ENCODE peak calls at places on chromosome 18, in nine cellular contexts. R is GM23248; V is CD8-positive, alpha-beta memory T cell; W is right atrium auricular region; A is OCI-LY7; M is right lobe of liver; Q is cardiac muscle cell; D is upper lobe of right lung; E is fibroblast of lung. T is an unnamed sample. For H3K4me1, the result is how much of the 10 kb centered on the place peaks cover.

GRCh38 chr18:11751305-11752115 is 62.4 kb downstream of the GNAL start:
- DNase-seq in R (peak), V (no peak), W (no peak), A (no peak), M (no peak), Q (no peak), D (no peak), E (no peak), T (no peak)

GRCh38 chr18:47226660-47227059 is 24.8 kb downstream of the SKOR2 start:
- DNase-seq in R (no peak), V (no peak), W (no peak), A (no peak), M (no peak), Q (no peak), D (no peak), E (no peak), T (no peak)

GRCh38 chr18:58349650-58350049 is 279.2 kb downstream of the ALPK2 start:
- DNase-seq in R (no peak), V (no peak), W (no peak), A (no peak), M (no peak), Q (no peak), D (no peak), E (no peak), T (no peak)

GRCh38 chr18:51391215-51391614 is 193.7 kb upstream of the MEX3C start:
- DNase-seq in R (no peak), V (no peak), W (no peak), A (no peak), M (no peak), Q (no peak), D (no peak), E (no peak), T (no peak)

GRCh38 chr18:11019295-11019694 is 130.1 kb downstream of the PIEZO2 start:
- DNase-seq in R (no peak), V (no peak), W (no peak), A (no peak), M (no peak), Q (no peak), D (no peak), E (no peak), T (no peak)

GRCh38 chr18:62759704-62760402 is 44.5 kb downstream of the PHLPP1 start:
- DNase-seq in R (peak), V (no peak), W (no peak), A (no peak), M (no peak), Q (peak), D (no peak), E (peak), T (no peak)

GRCh38 chr18:60549338-60549960 is 176.9 kb upstream of the MC4R start:
- DNase-seq in R (peak), V (no peak), W (no peak), A (peak), M (no peak), Q (peak), D (no peak), E (peak), T (no peak)

GRCh38 chr18:39521164-39521563 is 1955.6 kb upstream of the CELF4 start:
- DNase-seq in R (no peak), V (no peak), W (no peak), A (no peak), M (no peak), Q (no peak), D (no peak), E (no peak), T (no peak)

GRCh38 chr18:74819433-74820059 is 221.9 kb downstream of the ZNF407 start:
- DNase-seq in R (no peak), V (no peak), W (no peak), A (peak), M (no peak), Q (no peak), D (no peak), E (no peak), T (no peak)

GRCh38 chr18:3012306-3012919 is 531 bp downstream of the LPIN2 start:
- DNase-seq in R (peak), V (peak), W (no peak), A (peak), M (peak), Q (peak), D (peak), E (peak), T (peak)

GRCh38 chr18:79631761-79632446 is 47.7 kb upstream of the CTDP1 start:
- DNase-seq in R (no peak), V (no peak), W (peak), A (no peak), M (no peak), Q (no peak), D (no peak), E (no peak), T (no peak)

GRCh38 chr18:11553098-11553940 is 56.1 kb upstream of the SLC35G4 start:
- DNase-seq in R (peak), V (no peak), W (no peak), A (peak), M (no peak), Q (peak), D (no peak), E (peak), T (no peak)

GRCh38 chr18:58361212-58361611 is 267.7 kb downstream of the ALPK2 start:
- DNase-seq in R (no peak), V (no peak), W (no peak), A (no peak), M (no peak), Q (peak), D (no peak), E (peak), T (no peak)

GRCh38 chr18:7873316-7873715 is 306.2 kb downstream of the PTPRM start:
- DNase-seq in R (no peak), V (no peak), W (no peak), A (no peak), M (no peak), Q (no peak), D (no peak), E (no peak), T (no peak)

GRCh38 chr18:28529644-28530043 is 352.7 kb upstream of the CDH2 start:
- DNase-seq in R (no peak), V (no peak), W (no peak), A (no peak), M (no peak), Q (no peak), D (no peak), E (no peak), T (no peak)

GRCh38 chr18:77203071-77203470 is 46.6 kb upstream of the GALR1 start:
- DNase-seq in R (peak), V (no peak), W (no peak), A (no peak), M (no peak), Q (peak), D (no peak), E (no peak), T (no peak)

GRCh38 chr18:75210274-75211001 is at the start of gene TSHZ1:
- DNase-seq in R (peak), V (peak), W (no peak), A (peak), M (no peak), Q (peak), D (no peak), E (peak), T (no peak)

GRCh38 chr18:46167971-46168370 is 63.8 kb downstream of the HAUS1 start:
- DNase-seq in R (no peak), V (no peak), W (no peak), A (peak), M (no peak), Q (no peak), D (peak), E (no peak), T (no peak)

GRCh38 chr18:58955738-58956137 is 91.1 kb downstream of the ZNF532 start:
- DNase-seq in R (peak), V (no peak), W (no peak), A (no peak), M (no peak), Q (peak), D (no peak), E (peak), T (no peak)

GRCh38 chr18:76402026-76402990 is 92.7 kb downstream of the ZNF516 start:
- DNase-seq in R (no peak), V (no peak), W (no peak), A (no peak), M (no peak), Q (no peak), D (no peak), E (no peak), T (no peak)

GRCh38 chr18:37393945-37394609 is 171.5 kb downstream of the CELF4 start:
- DNase-seq in R (peak), V (no peak), W (peak), A (no peak), M (peak), Q (peak), D (peak), E (peak), T (peak)

GRCh38 chr18:75504469-75504868 is 77.0 kb upstream of the SMIM21 start:
- DNase-seq in R (no peak), V (no peak), W (no peak), A (no peak), M (no peak), Q (no peak), D (no peak), E (no peak), T (no peak)

GRCh38 chr18:46542545-46542944 is 114.5 kb downstream of the LOXHD1 start:
- DNase-seq in R (peak), V (no peak), W (no peak), A (no peak), M (no peak), Q (peak), D (no peak), E (no peak), T (no peak)

GRCh38 chr18:59419386-59419785 is 60.3 kb upstream of the LMAN1 start:
- DNase-seq in R (peak), V (no peak), W (no peak), A (no peak), M (no peak), Q (peak), D (no peak), E (peak), T (no peak)

GRCh38 chr18:73842795-73843394 is 304.7 kb downstream of the FBXO15 start:
- DNase-seq in R (peak), V (peak), W (no peak), A (peak), M (peak), Q (peak), D (no peak), E (peak), T (peak)

GRCh38 chr18:22170421-22171262 is 1.3 kb downstream of the GATA6 start:
- DNase-seq in R (peak), V (no peak), W (no peak), A (no peak), M (peak), Q (peak), D (peak), E (peak), T (peak)

GRCh38 chr18:31499157-31499524 is 1.2 kb downstream of the DSG2 start:
- DNase-seq in R (no peak), V (no peak), W (no peak), A (no peak), M (no peak), Q (peak), D (no peak), E (no peak), T (no peak)

GRCh38 chr18:13808294-13809024 is 15.5 kb upstream of the MC5R start:
- DNase-seq in R (no peak), V (no peak), W (peak), A (no peak), M (no peak), Q (no peak), D (no peak), E (no peak), T (no peak)

GRCh38 chr18:13548944-13549878 is 177.1 kb downstream of the FAM210A start:
- DNase-seq in R (no peak), V (no peak), W (peak), A (peak), M (no peak), Q (no peak), D (no peak), E (no peak), T (no peak)

GRCh38 chr18:59662008-59662701 is 35.1 kb downstream of the CCBE1 start:
- DNase-seq in R (peak), V (no peak), W (no peak), A (no peak), M (no peak), Q (peak), D (no peak), E (peak), T (no peak)

GRCh38 chr18:24588440-24588839 is 128.0 kb downstream of the HRH4 start:
- DNase-seq in R (no peak), V (no peak), W (no peak), A (no peak), M (no peak), Q (no peak), D (no peak), E (no peak), T (no peak)

GRCh38 chr18:79380816-79381806 is 14.6 kb upstream of the NFATC1 start:
- DNase-seq in R (peak), V (peak), W (peak), A (peak), M (peak), Q (peak), D (peak), E (peak), T (peak)

GRCh38 chr18:3511980-3512379 is 62.0 kb downstream of the TGIF1 start:
- DNase-seq in R (peak), V (no peak), W (no peak), A (no peak), M (no peak), Q (peak), D (no peak), E (peak), T (no peak)

GRCh38 chr18:63540131-63540530 is 2.0 kb upstream of the SERPINB12 start:
- DNase-seq in R (peak), V (no peak), W (no peak), A (no peak), M (no peak), Q (peak), D (no peak), E (no peak), T (no peak)

DNA sequence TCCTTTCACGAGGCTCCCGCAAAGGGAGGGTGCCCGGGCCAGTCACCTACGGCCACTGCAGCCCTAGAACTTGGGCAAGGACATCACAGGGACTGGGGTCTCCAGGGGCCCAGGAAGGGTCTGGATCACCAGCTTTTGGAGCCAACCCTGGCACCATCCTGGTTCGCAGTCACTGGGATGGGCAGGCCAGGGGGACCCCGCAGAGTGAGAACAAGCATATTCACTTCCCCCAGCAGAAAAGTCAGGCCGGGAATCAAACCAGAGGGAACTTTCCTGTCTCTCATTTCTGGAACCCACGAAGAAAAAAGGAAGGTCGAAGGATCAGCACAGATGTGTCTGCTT is 15.4 kb downstream of the SMAD7 start:
- DNase-seq in R (no peak), V (no peak), W (no peak), A (no peak), M (no peak), Q (no peak), D (no peak), E (no peak), T (no peak)
- H3K27ac ChIP-seq in R (peak), V (no peak), W (peak), A (peak), M (peak), Q (peak), D (peak), E (peak), T (peak)

DNA sequence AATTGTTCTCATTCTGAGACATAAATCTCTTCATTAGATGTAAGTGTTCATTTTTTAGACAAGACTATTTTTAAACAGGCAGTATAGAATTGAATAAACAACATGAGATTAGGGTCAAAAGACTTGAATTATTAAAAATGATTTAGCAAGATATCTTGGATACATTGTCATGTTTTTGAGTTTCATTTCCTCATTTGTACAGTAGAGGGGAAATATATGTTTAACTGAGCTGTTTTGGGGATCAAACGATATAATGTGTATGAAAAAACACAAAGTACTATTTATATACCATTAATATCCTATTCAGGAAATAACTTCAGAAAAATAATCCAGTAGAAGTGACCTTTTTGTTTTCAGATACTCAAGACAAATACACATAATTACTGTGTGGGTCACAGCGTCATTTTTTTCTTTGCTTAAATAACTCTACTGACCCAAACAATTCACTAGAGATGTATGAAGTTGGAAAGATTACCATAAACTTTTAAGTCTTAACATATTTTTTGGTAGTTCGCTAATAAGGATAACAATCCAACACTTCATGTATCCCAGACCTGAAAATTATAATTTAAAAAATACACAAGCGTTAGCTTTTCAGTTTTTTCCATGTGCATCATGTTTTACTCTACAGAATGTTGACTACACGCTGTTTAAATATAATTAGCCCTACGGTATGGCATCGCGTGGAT is 876 bp upstream of the ASXL3 start:
- DNase-seq in R (no peak), V (no peak), W (no peak), A (peak), M (no peak), Q (no peak), D (no peak), E (peak), T (no peak)
- H3K4me3 ChIP-seq in R (no peak), V (no peak), W (peak), A (peak), M (peak), Q (peak), D (peak), E (peak), T (peak)

DNA sequence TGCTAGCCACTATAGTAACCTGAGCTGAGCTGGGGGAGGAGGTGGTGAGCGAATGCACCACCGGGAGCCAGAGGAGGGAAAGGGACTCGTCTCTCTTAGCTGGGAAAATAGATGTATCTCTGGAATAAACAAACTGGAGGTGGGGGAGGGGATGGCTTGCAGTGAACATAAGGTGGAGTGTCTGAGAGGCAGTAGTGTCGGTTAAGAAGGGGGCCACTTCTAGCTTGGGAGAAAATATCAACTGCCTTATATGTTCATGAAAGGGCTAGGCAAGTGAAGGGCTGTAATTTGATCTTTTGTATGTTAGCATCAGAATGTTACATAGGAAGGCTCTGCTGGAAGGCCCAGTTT is 2.2 kb downstream of the SETBP1 start:
- DNase-seq in R (no peak), V (no peak), W (no peak), A (no peak), M (no peak), Q (no peak), D (no peak), E (peak), T (peak)
- H3K4me1 ChIP-seq in R (under half), V (under half), W (under half), A (under half), M (under half), Q (under half), D (under half), E (under half), T (under half)

DNA sequence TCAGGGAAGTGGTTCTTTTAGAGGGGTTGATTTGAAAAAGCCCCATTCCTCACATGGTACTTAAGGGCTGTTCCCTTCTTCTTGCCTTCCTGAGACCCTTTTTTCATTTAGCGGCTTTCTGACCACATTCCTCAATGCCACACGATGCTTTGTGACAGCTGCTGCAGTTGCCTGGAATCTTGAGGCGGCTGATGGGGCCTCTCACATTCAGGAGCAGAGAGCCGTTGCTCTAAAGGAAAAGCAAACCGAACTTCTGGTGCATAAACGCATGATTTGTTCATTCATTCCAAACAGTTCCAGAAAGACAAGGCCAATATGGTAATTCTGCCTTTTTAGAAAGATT is 402.6 kb downstream of the TXNL1 start:
- DNase-seq in R (no peak), V (no peak), W (no peak), A (no peak), M (no peak), Q (no peak), D (no peak), E (no peak), T (no peak)
- H3K27ac ChIP-seq in R (no peak), V (no peak), W (no peak), A (peak), M (no peak), Q (no peak), D (no peak), E (no peak), T (no peak)

T was measured in psoas muscle.